ENCODE peak calls at places on chromosomes 12 and 14, in eight cellular contexts. One of them, this sample, is unnamed.
A peak's percentile ranks its signal among the peaks of the same experiment; 100 is the strongest.

GRCh38 chr14:26370118-26370517 is 227.7 kb downstream of the NOVA1 start:
- DNase-seq in colonic mucosa: no peak
- DNase-seq in mesenchymal stem cell: peak; percentile 74
- DNase-seq in mucosa of descending colon: no peak
- DNase-seq in esophagus squamous epithelium: no peak
- DNase-seq in tibial nerve: no peak
- DNase-seq in brain microvascular endothelial cell: no peak
- DNase-seq in uterus: no peak
- DNase-seq in this sample: peak; percentile 67

GRCh38 chr12:8914716-8915526 is 612 bp downstream of the PHC1 start:
- DNase-seq in colonic mucosa: peak; percentile 64
- DNase-seq in mesenchymal stem cell: peak; percentile 63
- DNase-seq in mucosa of descending colon: peak; percentile 47
- DNase-seq in esophagus squamous epithelium: no peak
- DNase-seq in tibial nerve: no peak
- DNase-seq in brain microvascular endothelial cell: peak; percentile 40
- DNase-seq in uterus: peak; percentile 41
- DNase-seq in this sample: no peak

GRCh38 chr12:75087656-75088055 is 122.0 kb downstream of the KCNC2 start:
- DNase-seq in colonic mucosa: no peak
- DNase-seq in mesenchymal stem cell: no peak
- DNase-seq in mucosa of descending colon: peak; percentile 2
- DNase-seq in esophagus squamous epithelium: no peak
- DNase-seq in tibial nerve: no peak
- DNase-seq in brain microvascular endothelial cell: no peak
- DNase-seq in uterus: no peak
- DNase-seq in this sample: no peak

GRCh38 chr12:19010087-19010486 is 119.4 kb upstream of the PLEKHA5 start:
- DNase-seq in colonic mucosa: no peak
- DNase-seq in mesenchymal stem cell: no peak
- DNase-seq in mucosa of descending colon: no peak
- DNase-seq in esophagus squamous epithelium: no peak
- DNase-seq in tibial nerve: no peak
- DNase-seq in brain microvascular endothelial cell: no peak
- DNase-seq in uterus: no peak
- DNase-seq in this sample: no peak

GRCh38 chr12:127809236-127809635 is 457.7 kb upstream of the TMEM132C start:
- DNase-seq in colonic mucosa: no peak
- DNase-seq in mesenchymal stem cell: peak; percentile 77
- DNase-seq in mucosa of descending colon: no peak
- DNase-seq in esophagus squamous epithelium: no peak
- DNase-seq in tibial nerve: no peak
- DNase-seq in brain microvascular endothelial cell: peak; percentile 88
- DNase-seq in uterus: no peak
- DNase-seq in this sample: peak; percentile 57

GRCh38 chr12:47903927-47904646 is 707 bp downstream of the VDR start:
- DNase-seq in colonic mucosa: peak; percentile 82
- DNase-seq in mesenchymal stem cell: peak; percentile 90
- DNase-seq in mucosa of descending colon: peak; percentile 71
- DNase-seq in esophagus squamous epithelium: no peak
- DNase-seq in tibial nerve: no peak
- DNase-seq in brain microvascular endothelial cell: peak; percentile 70
- DNase-seq in uterus: peak; percentile 57
- DNase-seq in this sample: peak; percentile 55

GRCh38 chr12:57454566-57455373 is at the start of gene INHBE:
- DNase-seq in colonic mucosa: no peak
- DNase-seq in mesenchymal stem cell: peak; percentile 72
- DNase-seq in mucosa of descending colon: no peak
- DNase-seq in esophagus squamous epithelium: no peak
- DNase-seq in tibial nerve: no peak
- DNase-seq in brain microvascular endothelial cell: no peak
- DNase-seq in uterus: no peak
- DNase-seq in this sample: peak; percentile 96

GRCh38 chr14:90454041-90455000 is 57.5 kb downstream of the CALM1 start:
- DNase-seq in colonic mucosa: peak; percentile 91
- DNase-seq in mesenchymal stem cell: peak; percentile 83
- DNase-seq in mucosa of descending colon: peak; percentile 91
- DNase-seq in esophagus squamous epithelium: no peak
- DNase-seq in tibial nerve: peak; percentile 38
- DNase-seq in brain microvascular endothelial cell: peak; percentile 82
- DNase-seq in uterus: peak; percentile 58
- DNase-seq in this sample: peak; percentile 23

GRCh38 chr14:98954347-98955000 is 317.5 kb downstream of the BCL11B start:
- DNase-seq in colonic mucosa: peak; percentile 6
- DNase-seq in mesenchymal stem cell: no peak
- DNase-seq in mucosa of descending colon: no peak
- DNase-seq in esophagus squamous epithelium: no peak
- DNase-seq in tibial nerve: no peak
- DNase-seq in brain microvascular endothelial cell: no peak
- DNase-seq in uterus: no peak
- DNase-seq in this sample: no peak

GRCh38 chr12:62581288-62582064 is 114.8 kb downstream of the MON2 start:
- DNase-seq in colonic mucosa: no peak
- DNase-seq in mesenchymal stem cell: peak; percentile 69
- DNase-seq in mucosa of descending colon: no peak
- DNase-seq in esophagus squamous epithelium: no peak
- DNase-seq in tibial nerve: no peak
- DNase-seq in brain microvascular endothelial cell: no peak
- DNase-seq in uterus: no peak
- DNase-seq in this sample: peak; percentile 41

GRCh38 chr12:82912406-82912805 is 225.7 kb downstream of the TMTC2 start:
- DNase-seq in colonic mucosa: no peak
- DNase-seq in mesenchymal stem cell: no peak
- DNase-seq in mucosa of descending colon: no peak
- DNase-seq in esophagus squamous epithelium: no peak
- DNase-seq in tibial nerve: no peak
- DNase-seq in brain microvascular endothelial cell: no peak
- DNase-seq in uterus: no peak
- DNase-seq in this sample: peak; percentile 13

GRCh38 chr14:62428429-62429203 is 616.6 kb downstream of the KCNH5 start:
- DNase-seq in colonic mucosa: no peak
- DNase-seq in mesenchymal stem cell: peak; percentile 76
- DNase-seq in mucosa of descending colon: no peak
- DNase-seq in esophagus squamous epithelium: no peak
- DNase-seq in tibial nerve: no peak
- DNase-seq in brain microvascular endothelial cell: peak; percentile 44
- DNase-seq in uterus: no peak
- DNase-seq in this sample: peak; percentile 32

GRCh38 chr12:89390802-89391673 is 38.7 kb upstream of the DUSP6 start:
- DNase-seq in colonic mucosa: peak; percentile 43
- DNase-seq in mesenchymal stem cell: peak; percentile 95
- DNase-seq in mucosa of descending colon: no peak
- DNase-seq in esophagus squamous epithelium: no peak
- DNase-seq in tibial nerve: no peak
- DNase-seq in brain microvascular endothelial cell: peak; percentile 84
- DNase-seq in uterus: no peak
- DNase-seq in this sample: peak; percentile 83

GRCh38 chr12:22332191-22332590 is 2.3 kb downstream of the ST8SIA1 start:
- DNase-seq in colonic mucosa: no peak
- DNase-seq in mesenchymal stem cell: no peak
- DNase-seq in mucosa of descending colon: no peak
- DNase-seq in esophagus squamous epithelium: no peak
- DNase-seq in tibial nerve: no peak
- DNase-seq in brain microvascular endothelial cell: no peak
- DNase-seq in uterus: no peak
- DNase-seq in this sample: no peak
- H3K4me3 ChIP-seq in colonic mucosa: no peak overlapping the region
- H3K4me3 ChIP-seq in mesenchymal stem cell: no peak overlapping the region
- H3K4me3 ChIP-seq in mucosa of descending colon: no peak overlapping the region
- H3K4me3 ChIP-seq in esophagus squamous epithelium: no peak overlapping the region
- H3K4me3 ChIP-seq in tibial nerve: no peak overlapping the region
- H3K4me3 ChIP-seq in brain microvascular endothelial cell: no peak overlapping the region
- H3K4me3 ChIP-seq in uterus: no peak overlapping the region
- H3K4me3 ChIP-seq in this sample: no peak overlapping the region

DNA sequence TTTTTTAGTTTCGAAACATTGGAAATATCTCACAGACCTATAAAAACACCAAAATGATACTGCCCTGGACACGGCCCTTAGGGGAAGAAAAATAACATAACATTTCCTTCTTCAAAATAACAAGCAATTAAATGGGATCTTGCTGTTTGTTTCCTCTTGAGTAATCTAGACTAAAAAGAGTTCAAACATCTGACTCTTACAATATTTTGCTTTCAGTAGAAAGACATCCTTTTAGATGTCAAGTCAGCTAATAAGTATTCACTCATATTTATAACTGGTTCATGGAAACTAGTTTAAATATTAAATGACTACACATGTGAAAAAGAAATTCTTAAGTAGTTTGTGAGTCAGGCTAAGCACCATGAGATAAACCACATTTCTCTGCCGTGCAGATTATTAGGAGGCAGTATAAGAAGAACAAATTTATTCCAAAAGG is 87.4 kb downstream of the EPS8 start:
- DNase-seq in colonic mucosa: no peak
- DNase-seq in mesenchymal stem cell: peak; percentile 77
- DNase-seq in mucosa of descending colon: no peak
- DNase-seq in esophagus squamous epithelium: no peak
- DNase-seq in tibial nerve: no peak
- DNase-seq in brain microvascular endothelial cell: peak; percentile 44
- DNase-seq in uterus: no peak
- DNase-seq in this sample: peak; percentile 45
- H3K4me3 ChIP-seq in colonic mucosa: no peak overlapping the region
- H3K4me3 ChIP-seq in mesenchymal stem cell: no peak overlapping the region
- H3K4me3 ChIP-seq in mucosa of descending colon: no peak overlapping the region
- H3K4me3 ChIP-seq in esophagus squamous epithelium: no peak overlapping the region
- H3K4me3 ChIP-seq in tibial nerve: no peak overlapping the region
- H3K4me3 ChIP-seq in brain microvascular endothelial cell: no peak overlapping the region
- H3K4me3 ChIP-seq in uterus: no peak overlapping the region
- H3K4me3 ChIP-seq in this sample: no peak overlapping the region

DNA sequence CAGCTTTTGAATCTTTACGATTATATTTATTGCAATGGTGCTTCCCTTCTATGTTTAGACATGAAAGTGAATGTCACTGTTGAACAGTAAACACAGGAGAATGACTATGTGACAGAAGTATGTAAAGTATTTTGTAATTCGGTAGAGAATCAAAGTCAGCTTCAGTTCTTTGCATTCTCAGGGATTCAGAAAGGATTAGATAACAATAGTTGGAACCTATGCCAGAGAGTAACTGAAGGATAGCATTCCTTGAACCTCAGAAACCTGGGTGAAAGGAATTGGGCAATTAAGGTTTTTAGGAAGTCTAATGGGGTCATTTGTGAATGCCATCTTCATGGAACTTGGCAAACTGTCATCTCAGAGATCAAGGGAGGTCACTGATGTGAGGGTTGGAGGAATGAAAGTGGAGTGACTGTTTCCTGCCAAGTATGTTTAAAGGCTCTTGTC is 305.3 kb upstream of the DDHD1 start:
- DNase-seq in colonic mucosa: no peak
- DNase-seq in mesenchymal stem cell: peak; percentile 62
- DNase-seq in mucosa of descending colon: no peak
- DNase-seq in esophagus squamous epithelium: no peak
- DNase-seq in tibial nerve: no peak
- DNase-seq in brain microvascular endothelial cell: no peak
- DNase-seq in uterus: no peak
- DNase-seq in this sample: peak; percentile 17
- H3K4me3 ChIP-seq in colonic mucosa: no peak overlapping the region
- H3K4me3 ChIP-seq in mesenchymal stem cell: no peak overlapping the region
- H3K4me3 ChIP-seq in mucosa of descending colon: no peak overlapping the region
- H3K4me3 ChIP-seq in esophagus squamous epithelium: no peak overlapping the region
- H3K4me3 ChIP-seq in tibial nerve: no peak overlapping the region
- H3K4me3 ChIP-seq in brain microvascular endothelial cell: no peak overlapping the region
- H3K4me3 ChIP-seq in uterus: no peak overlapping the region
- H3K4me3 ChIP-seq in this sample: no peak overlapping the region

GRCh38 chr12:114697246-114697716 is 13.3 kb upstream of the TBX3 start:
- DNase-seq in colonic mucosa: no peak
- DNase-seq in mesenchymal stem cell: no peak
- DNase-seq in mucosa of descending colon: no peak
- DNase-seq in esophagus squamous epithelium: no peak
- DNase-seq in tibial nerve: no peak
- DNase-seq in brain microvascular endothelial cell: no peak
- DNase-seq in uterus: no peak
- DNase-seq in this sample: no peak
- H3K4me3 ChIP-seq in colonic mucosa: no peak overlapping the region
- H3K4me3 ChIP-seq in mesenchymal stem cell: no peak overlapping the region
- H3K4me3 ChIP-seq in mucosa of descending colon: no peak overlapping the region
- H3K4me3 ChIP-seq in esophagus squamous epithelium: no peak overlapping the region
- H3K4me3 ChIP-seq in tibial nerve: no peak overlapping the region
- H3K4me3 ChIP-seq in brain microvascular endothelial cell: no peak overlapping the region
- H3K4me3 ChIP-seq in uterus: no peak overlapping the region
- H3K4me3 ChIP-seq in this sample: no peak overlapping the region

DNA sequence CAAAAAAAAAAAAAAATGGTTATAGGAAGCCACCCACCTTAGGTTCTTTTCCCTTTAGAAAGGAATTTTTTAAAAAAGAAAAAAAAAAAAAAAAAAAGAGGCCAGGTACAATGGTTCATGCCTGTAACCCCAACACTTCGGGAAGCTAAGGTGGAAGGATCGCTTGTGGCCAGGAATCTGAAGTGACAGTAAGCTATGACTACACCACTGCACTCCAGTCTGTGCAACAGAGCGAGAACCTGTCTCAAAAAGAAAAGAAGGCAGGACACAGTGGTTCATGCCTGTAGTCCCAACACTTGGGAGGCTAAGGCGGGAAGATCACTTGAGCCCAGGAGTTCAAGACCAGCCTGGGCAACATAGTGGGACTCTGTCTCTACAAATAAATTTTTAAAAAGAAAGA is 36.0 kb downstream of the SPTLC2 start:
- DNase-seq in colonic mucosa: no peak
- DNase-seq in mesenchymal stem cell: no peak
- DNase-seq in mucosa of descending colon: no peak
- DNase-seq in esophagus squamous epithelium: no peak
- DNase-seq in tibial nerve: no peak
- DNase-seq in brain microvascular endothelial cell: no peak
- DNase-seq in uterus: no peak
- DNase-seq in this sample: no peak
- H3K4me3 ChIP-seq in colonic mucosa: no peak overlapping the region
- H3K4me3 ChIP-seq in mesenchymal stem cell: no peak overlapping the region
- H3K4me3 ChIP-seq in mucosa of descending colon: no peak overlapping the region
- H3K4me3 ChIP-seq in esophagus squamous epithelium: no peak overlapping the region
- H3K4me3 ChIP-seq in tibial nerve: no peak overlapping the region
- H3K4me3 ChIP-seq in brain microvascular endothelial cell: no peak overlapping the region
- H3K4me3 ChIP-seq in uterus: no peak overlapping the region
- H3K4me3 ChIP-seq in this sample: no peak overlapping the region

DNA sequence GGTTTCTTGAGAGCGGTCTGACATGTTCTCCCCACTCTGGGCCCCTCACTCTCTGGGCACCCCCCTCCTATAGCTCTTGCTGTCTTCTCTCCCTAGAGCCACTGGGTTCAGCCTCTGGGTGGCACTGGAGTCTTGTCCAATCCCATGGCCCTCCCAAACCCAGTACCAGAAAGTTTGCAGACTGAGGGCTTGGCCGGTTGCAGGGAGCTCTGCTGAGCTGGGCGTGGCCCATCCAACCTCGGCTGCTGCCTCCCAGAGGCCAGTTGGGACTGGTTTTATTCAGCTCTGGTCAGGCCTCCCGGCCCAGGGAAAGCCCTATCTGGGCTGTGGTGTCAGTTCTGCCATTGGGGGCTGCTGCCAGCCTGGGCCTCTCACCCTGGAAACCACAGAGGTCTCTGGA is 37.9 kb downstream of the ISCA2 start:
- DNase-seq in colonic mucosa: peak; percentile 45
- DNase-seq in mesenchymal stem cell: peak; percentile 21
- DNase-seq in mucosa of descending colon: peak; percentile 36
- DNase-seq in esophagus squamous epithelium: no peak
- DNase-seq in tibial nerve: no peak
- DNase-seq in brain microvascular endothelial cell: peak; percentile 15
- DNase-seq in uterus: no peak
- DNase-seq in this sample: no peak
- H3K4me3 ChIP-seq in colonic mucosa: no peak overlapping the region
- H3K4me3 ChIP-seq in mesenchymal stem cell: no peak overlapping the region
- H3K4me3 ChIP-seq in mucosa of descending colon: no peak overlapping the region
- H3K4me3 ChIP-seq in esophagus squamous epithelium: no peak overlapping the region
- H3K4me3 ChIP-seq in tibial nerve: no peak overlapping the region
- H3K4me3 ChIP-seq in brain microvascular endothelial cell: no peak overlapping the region
- H3K4me3 ChIP-seq in uterus: no peak overlapping the region
- H3K4me3 ChIP-seq in this sample: no peak overlapping the region

GRCh38 chr12:122788387-122788786 is 14.0 kb downstream of the CCDC62 start:
- DNase-seq in colonic mucosa: no peak
- DNase-seq in mesenchymal stem cell: no peak
- DNase-seq in mucosa of descending colon: no peak
- DNase-seq in esophagus squamous epithelium: no peak
- DNase-seq in tibial nerve: no peak
- DNase-seq in brain microvascular endothelial cell: no peak
- DNase-seq in uterus: no peak
- DNase-seq in this sample: peak; percentile 5
- H3K4me3 ChIP-seq in colonic mucosa: no peak overlapping the region
- H3K4me3 ChIP-seq in mesenchymal stem cell: no peak overlapping the region
- H3K4me3 ChIP-seq in mucosa of descending colon: no peak overlapping the region
- H3K4me3 ChIP-seq in esophagus squamous epithelium: no peak overlapping the region
- H3K4me3 ChIP-seq in tibial nerve: no peak overlapping the region
- H3K4me3 ChIP-seq in brain microvascular endothelial cell: no peak overlapping the region
- H3K4me3 ChIP-seq in uterus: no peak overlapping the region
- H3K4me3 ChIP-seq in this sample: no peak overlapping the region